ENCODE peak calls at places on chromosome 19, in six cellular contexts. One of them, this sample, is unnamed.

GRCh38 chr19:30519607-30520205 is 147.5 kb downstream of the ZNF536 start:
- DNase-seq in OCI-LY7: no peak
- DNase-seq in activated CD8-positive, alpha-beta memory T cell treated with anti-CD3 and anti-CD28 coated beads for 1 hour: no peak
- DNase-seq in activated T-helper 1 cell treated with Interleukin-2 at 50 U/mL for 16 hours: no peak
- DNase-seq in activated naive CD4-positive, alpha-beta T cell: no peak
- DNase-seq in fibroblast of lung: no peak
- DNase-seq in this sample: no peak

GRCh38 chr19:3966051-3967017 is 4.6 kb downstream of the DAPK3 start:
- DNase-seq in OCI-LY7: no peak
- DNase-seq in activated CD8-positive, alpha-beta memory T cell treated with anti-CD3 and anti-CD28 coated beads for 1 hour: no peak
- DNase-seq in activated T-helper 1 cell treated with Interleukin-2 at 50 U/mL for 16 hours: no peak
- DNase-seq in activated naive CD4-positive, alpha-beta T cell: no peak
- DNase-seq in fibroblast of lung: no peak
- DNase-seq in this sample: no peak

GRCh38 chr19:3656073-3656746 is 29.6 kb upstream of the CACTIN start:
- DNase-seq in OCI-LY7: no peak
- DNase-seq in activated CD8-positive, alpha-beta memory T cell treated with anti-CD3 and anti-CD28 coated beads for 1 hour: no peak
- DNase-seq in activated T-helper 1 cell treated with Interleukin-2 at 50 U/mL for 16 hours: no peak
- DNase-seq in activated naive CD4-positive, alpha-beta T cell: no peak
- DNase-seq in fibroblast of lung: peak; percentile 39
- DNase-seq in this sample: peak; percentile 97

GRCh38 chr19:38441660-38442348 is 8.3 kb downstream of the RYR1 start:
- DNase-seq in OCI-LY7: peak; percentile 11
- DNase-seq in activated CD8-positive, alpha-beta memory T cell treated with anti-CD3 and anti-CD28 coated beads for 1 hour: no peak
- DNase-seq in activated T-helper 1 cell treated with Interleukin-2 at 50 U/mL for 16 hours: no peak
- DNase-seq in activated naive CD4-positive, alpha-beta T cell: no peak
- DNase-seq in fibroblast of lung: no peak
- DNase-seq in this sample: no peak

GRCh38 chr19:34963531-34964406 is at the start of gene ZNF792:
- DNase-seq in OCI-LY7: peak; percentile 70
- DNase-seq in activated CD8-positive, alpha-beta memory T cell treated with anti-CD3 and anti-CD28 coated beads for 1 hour: peak; percentile 30
- DNase-seq in activated T-helper 1 cell treated with Interleukin-2 at 50 U/mL for 16 hours: peak; percentile 17
- DNase-seq in activated naive CD4-positive, alpha-beta T cell: no peak
- DNase-seq in fibroblast of lung: peak; percentile 51
- DNase-seq in this sample: peak; percentile 8

GRCh38 chr19:55179570-55180484 is at the start of gene SYT5:
- DNase-seq in OCI-LY7: peak; percentile 29
- DNase-seq in activated CD8-positive, alpha-beta memory T cell treated with anti-CD3 and anti-CD28 coated beads for 1 hour: peak; percentile 62
- DNase-seq in activated T-helper 1 cell treated with Interleukin-2 at 50 U/mL for 16 hours: peak; percentile 43
- DNase-seq in activated naive CD4-positive, alpha-beta T cell: peak; percentile 19
- DNase-seq in fibroblast of lung: no peak
- DNase-seq in this sample: no peak

GRCh38 chr19:6739884-6740588 is 556 bp downstream of the TRIP10 start:
- DNase-seq in OCI-LY7: peak; percentile 43
- DNase-seq in activated CD8-positive, alpha-beta memory T cell treated with anti-CD3 and anti-CD28 coated beads for 1 hour: no peak
- DNase-seq in activated T-helper 1 cell treated with Interleukin-2 at 50 U/mL for 16 hours: no peak
- DNase-seq in activated naive CD4-positive, alpha-beta T cell: no peak
- DNase-seq in fibroblast of lung: no peak
- DNase-seq in this sample: no peak

GRCh38 chr19:1874554-1875185 is 10.6 kb downstream of the ABHD17A start:
- DNase-seq in OCI-LY7: peak; percentile 48
- DNase-seq in activated CD8-positive, alpha-beta memory T cell treated with anti-CD3 and anti-CD28 coated beads for 1 hour: no peak
- DNase-seq in activated T-helper 1 cell treated with Interleukin-2 at 50 U/mL for 16 hours: no peak
- DNase-seq in activated naive CD4-positive, alpha-beta T cell: no peak
- DNase-seq in fibroblast of lung: no peak
- DNase-seq in this sample: no peak

GRCh38 chr19:39502640-39503417 is 4.1 kb downstream of the DLL3 start:
- DNase-seq in OCI-LY7: peak; percentile 92
- DNase-seq in activated CD8-positive, alpha-beta memory T cell treated with anti-CD3 and anti-CD28 coated beads for 1 hour: peak; percentile 61
- DNase-seq in activated T-helper 1 cell treated with Interleukin-2 at 50 U/mL for 16 hours: peak; percentile 67
- DNase-seq in activated naive CD4-positive, alpha-beta T cell: peak; percentile 30
- DNase-seq in fibroblast of lung: peak; percentile 69
- DNase-seq in this sample: no peak

GRCh38 chr19:45668342-45668871 is 386 bp downstream of the GIPR start:
- DNase-seq in OCI-LY7: no peak
- DNase-seq in activated CD8-positive, alpha-beta memory T cell treated with anti-CD3 and anti-CD28 coated beads for 1 hour: no peak
- DNase-seq in activated T-helper 1 cell treated with Interleukin-2 at 50 U/mL for 16 hours: no peak
- DNase-seq in activated naive CD4-positive, alpha-beta T cell: no peak
- DNase-seq in fibroblast of lung: no peak
- DNase-seq in this sample: no peak

GRCh38 chr19:44746616-44746945 is 1.9 kb upstream of the BCL3 start:
- DNase-seq in OCI-LY7: no peak
- DNase-seq in activated CD8-positive, alpha-beta memory T cell treated with anti-CD3 and anti-CD28 coated beads for 1 hour: no peak
- DNase-seq in activated T-helper 1 cell treated with Interleukin-2 at 50 U/mL for 16 hours: no peak
- DNase-seq in activated naive CD4-positive, alpha-beta T cell: no peak
- DNase-seq in fibroblast of lung: no peak
- DNase-seq in this sample: no peak

GRCh38 chr19:2494084-2494446 is 18.1 kb downstream of the GADD45B start:
- DNase-seq in OCI-LY7: no peak
- DNase-seq in activated CD8-positive, alpha-beta memory T cell treated with anti-CD3 and anti-CD28 coated beads for 1 hour: no peak
- DNase-seq in activated T-helper 1 cell treated with Interleukin-2 at 50 U/mL for 16 hours: no peak
- DNase-seq in activated naive CD4-positive, alpha-beta T cell: no peak
- DNase-seq in fibroblast of lung: peak; percentile 87
- DNase-seq in this sample: peak; percentile 92

GRCh38 chr19:5333581-5334365 is 6.8 kb downstream of the PTPRS start:
- DNase-seq in OCI-LY7: no peak
- DNase-seq in activated CD8-positive, alpha-beta memory T cell treated with anti-CD3 and anti-CD28 coated beads for 1 hour: no peak
- DNase-seq in activated T-helper 1 cell treated with Interleukin-2 at 50 U/mL for 16 hours: no peak
- DNase-seq in activated naive CD4-positive, alpha-beta T cell: no peak
- DNase-seq in fibroblast of lung: no peak
- DNase-seq in this sample: no peak

GRCh38 chr19:10419646-10420443 is 493 bp upstream of the PDE4A start:
- DNase-seq in OCI-LY7: peak; percentile 97
- DNase-seq in activated CD8-positive, alpha-beta memory T cell treated with anti-CD3 and anti-CD28 coated beads for 1 hour: no peak
- DNase-seq in activated T-helper 1 cell treated with Interleukin-2 at 50 U/mL for 16 hours: no peak
- DNase-seq in activated naive CD4-positive, alpha-beta T cell: no peak
- DNase-seq in fibroblast of lung: peak; percentile 82
- DNase-seq in this sample: peak; percentile 66

GRCh38 chr19:21677696-21678418 is 89.5 kb downstream of the ZNF100 start:
- DNase-seq in OCI-LY7: no peak
- DNase-seq in activated CD8-positive, alpha-beta memory T cell treated with anti-CD3 and anti-CD28 coated beads for 1 hour: no peak
- DNase-seq in activated T-helper 1 cell treated with Interleukin-2 at 50 U/mL for 16 hours: no peak
- DNase-seq in activated naive CD4-positive, alpha-beta T cell: no peak
- DNase-seq in fibroblast of lung: no peak
- DNase-seq in this sample: no peak

GRCh38 chr19:16509141-16510061 is 13.2 kb downstream of the C19orf44 start:
- DNase-seq in OCI-LY7: no peak
- DNase-seq in activated CD8-positive, alpha-beta memory T cell treated with anti-CD3 and anti-CD28 coated beads for 1 hour: no peak
- DNase-seq in activated T-helper 1 cell treated with Interleukin-2 at 50 U/mL for 16 hours: no peak
- DNase-seq in activated naive CD4-positive, alpha-beta T cell: no peak
- DNase-seq in fibroblast of lung: peak; percentile 60
- DNase-seq in this sample: no peak

GRCh38 chr19:1076951-1077350 is 10.0 kb downstream of the ARHGAP45 start:
- DNase-seq in OCI-LY7: peak; percentile 96
- DNase-seq in activated CD8-positive, alpha-beta memory T cell treated with anti-CD3 and anti-CD28 coated beads for 1 hour: peak; percentile 82
- DNase-seq in activated T-helper 1 cell treated with Interleukin-2 at 50 U/mL for 16 hours: peak; percentile 91
- DNase-seq in activated naive CD4-positive, alpha-beta T cell: peak; percentile 64
- DNase-seq in fibroblast of lung: no peak
- DNase-seq in this sample: no peak

GRCh38 chr19:15374105-15374651 is 5.4 kb downstream of the AKAP8 start:
- DNase-seq in OCI-LY7: no peak
- DNase-seq in activated CD8-positive, alpha-beta memory T cell treated with anti-CD3 and anti-CD28 coated beads for 1 hour: no peak
- DNase-seq in activated T-helper 1 cell treated with Interleukin-2 at 50 U/mL for 16 hours: no peak
- DNase-seq in activated naive CD4-positive, alpha-beta T cell: no peak
- DNase-seq in fibroblast of lung: no peak
- DNase-seq in this sample: no peak

GRCh38 chr19:40528078-40528477 is 48.6 kb upstream of the SHKBP1 start:
- DNase-seq in OCI-LY7: no peak
- DNase-seq in activated CD8-positive, alpha-beta memory T cell treated with anti-CD3 and anti-CD28 coated beads for 1 hour: no peak
- DNase-seq in activated T-helper 1 cell treated with Interleukin-2 at 50 U/mL for 16 hours: no peak
- DNase-seq in activated naive CD4-positive, alpha-beta T cell: no peak
- DNase-seq in fibroblast of lung: no peak
- DNase-seq in this sample: no peak

GRCh38 chr19:58578430-58578925 is 5.3 kb upstream of the MZF1 start:
- DNase-seq in OCI-LY7: no peak
- DNase-seq in activated CD8-positive, alpha-beta memory T cell treated with anti-CD3 and anti-CD28 coated beads for 1 hour: no peak
- DNase-seq in activated T-helper 1 cell treated with Interleukin-2 at 50 U/mL for 16 hours: no peak
- DNase-seq in activated naive CD4-positive, alpha-beta T cell: no peak
- DNase-seq in fibroblast of lung: no peak
- DNase-seq in this sample: no peak

GRCh38 chr19:45526143-45526542 is 18.9 kb downstream of the VASP start:
- DNase-seq in OCI-LY7: peak; percentile 28
- DNase-seq in activated CD8-positive, alpha-beta memory T cell treated with anti-CD3 and anti-CD28 coated beads for 1 hour: no peak
- DNase-seq in activated T-helper 1 cell treated with Interleukin-2 at 50 U/mL for 16 hours: no peak
- DNase-seq in activated naive CD4-positive, alpha-beta T cell: no peak
- DNase-seq in fibroblast of lung: peak; percentile 72
- DNase-seq in this sample: peak; percentile 25

GRCh38 chr19:34804115-34804514 is 31.1 kb upstream of the ZNF599 start:
- DNase-seq in OCI-LY7: no peak
- DNase-seq in activated CD8-positive, alpha-beta memory T cell treated with anti-CD3 and anti-CD28 coated beads for 1 hour: no peak
- DNase-seq in activated T-helper 1 cell treated with Interleukin-2 at 50 U/mL for 16 hours: no peak
- DNase-seq in activated naive CD4-positive, alpha-beta T cell: no peak
- DNase-seq in fibroblast of lung: no peak
- DNase-seq in this sample: no peak

GRCh38 chr19:53915000-53915399 is 5.9 kb downstream of the CACNG7 start:
- DNase-seq in OCI-LY7: peak; percentile 8
- DNase-seq in activated CD8-positive, alpha-beta memory T cell treated with anti-CD3 and anti-CD28 coated beads for 1 hour: no peak
- DNase-seq in activated T-helper 1 cell treated with Interleukin-2 at 50 U/mL for 16 hours: no peak
- DNase-seq in activated naive CD4-positive, alpha-beta T cell: no peak
- DNase-seq in fibroblast of lung: no peak
- DNase-seq in this sample: no peak

GRCh38 chr19:28482221-28482620 is 730.7 kb downstream of the UQCRFS1 start:
- DNase-seq in OCI-LY7: no peak
- DNase-seq in activated CD8-positive, alpha-beta memory T cell treated with anti-CD3 and anti-CD28 coated beads for 1 hour: no peak
- DNase-seq in activated T-helper 1 cell treated with Interleukin-2 at 50 U/mL for 16 hours: no peak
- DNase-seq in activated naive CD4-positive, alpha-beta T cell: no peak
- DNase-seq in fibroblast of lung: peak; percentile 21
- DNase-seq in this sample: no peak

GRCh38 chr19:21158523-21159135 is 16.8 kb downstream of the ZNF431 start:
- DNase-seq in OCI-LY7: no peak
- DNase-seq in activated CD8-positive, alpha-beta memory T cell treated with anti-CD3 and anti-CD28 coated beads for 1 hour: no peak
- DNase-seq in activated T-helper 1 cell treated with Interleukin-2 at 50 U/mL for 16 hours: no peak
- DNase-seq in activated naive CD4-positive, alpha-beta T cell: no peak
- DNase-seq in fibroblast of lung: peak; percentile 80
- DNase-seq in this sample: peak; percentile 32

GRCh38 chr19:50906217-50906616 is 5.0 kb downstream of the KLK4 start:
- DNase-seq in OCI-LY7: peak; percentile 33
- DNase-seq in activated CD8-positive, alpha-beta memory T cell treated with anti-CD3 and anti-CD28 coated beads for 1 hour: no peak
- DNase-seq in activated T-helper 1 cell treated with Interleukin-2 at 50 U/mL for 16 hours: no peak
- DNase-seq in activated naive CD4-positive, alpha-beta T cell: no peak
- DNase-seq in fibroblast of lung: no peak
- DNase-seq in this sample: no peak

GRCh38 chr19:18433735-18434398 is 4.1 kb downstream of the ISYNA1 start:
- DNase-seq in OCI-LY7: no peak
- DNase-seq in activated CD8-positive, alpha-beta memory T cell treated with anti-CD3 and anti-CD28 coated beads for 1 hour: no peak
- DNase-seq in activated T-helper 1 cell treated with Interleukin-2 at 50 U/mL for 16 hours: no peak
- DNase-seq in activated naive CD4-positive, alpha-beta T cell: no peak
- DNase-seq in fibroblast of lung: no peak
- DNase-seq in this sample: no peak